ENCODE peak calls at places on chromosomes 6 and 20, in nine cellular contexts. X is neural crest cell; E is GM20000; B is activated CD4-positive, alpha-beta T cell treated with anti-CD3 and anti-CD28 coated beads, Interleukin-2, amount 50 U/mL, for 4 hours; R is HTR-8/SVneo; C is WTC11; U is CD4-positive, alpha-beta T cell; D is T-helper 1 cell; L is A549. S is an unnamed sample.

GRCh38 chr6:30399390-30400058 is 54.6 kb downstream of the RPP21 start:
- DNase-seq in R (no peak), L (no peak), E (no peak), X (no peak), B (no peak), D (no peak), C (no peak), U (no peak), S (no peak)

GRCh38 chr20:58192567-58192966 is 35.9 kb downstream of the ANKRD60 start:
- DNase-seq in D (peak; percentile 25), X (no peak), L (no peak), C (peak; percentile 75), E (peak; percentile 56), B (peak; percentile 13), U (peak; percentile 14), R (peak; percentile 66), S (no peak)

GRCh38 chr6:22079788-22080187 is 217.0 kb downstream of the PRL start:
- DNase-seq in X (no peak), U (no peak), B (no peak), R (no peak), L (no peak), D (no peak), C (no peak), E (no peak), S (no peak)

GRCh38 chr20:43911066-43911465 is 3.6 kb upstream of the TOX2 start:
- DNase-seq in D (no peak), R (peak; percentile 69), X (no peak), E (no peak), B (no peak), C (no peak), L (peak; percentile 37), U (no peak), S (no peak)

GRCh38 chr6:145557474-145557873 is 177.8 kb downstream of the EPM2A start:
- DNase-seq in U (no peak), E (no peak), R (no peak), C (no peak), B (no peak), L (no peak), D (no peak), X (no peak), S (no peak)

GRCh38 chr20:49989234-49990065 is 6.7 kb downstream of the SNAI1 start:
- DNase-seq in R (no peak), C (peak; percentile 33), D (no peak), L (peak; percentile 41), B (no peak), E (no peak), X (peak; percentile 63), U (no peak), S (no peak)

GRCh38 chr6:128241221-128241620 is 279.2 kb downstream of the PTPRK start:
- DNase-seq in L (no peak), D (no peak), U (no peak), E (no peak), X (no peak), C (no peak), R (no peak), B (no peak), S (peak; percentile 11)

GRCh38 chr20:31661625-31662371 is 24.1 kb downstream of the COX4I2 start:
- DNase-seq in U (peak; percentile 78), L (peak; percentile 83), D (peak; percentile 79), B (peak; percentile 75), X (peak; percentile 89), C (peak; percentile 87), R (peak; percentile 91), E (peak; percentile 87), S (peak; percentile 78)

GRCh38 chr6:157556671-157557430 is 175.9 kb downstream of the ZDHHC14 start:
- DNase-seq in L (no peak), U (no peak), C (no peak), X (no peak), D (no peak), B (no peak), R (no peak), E (no peak), S (peak; percentile 33)

GRCh38 chr20:33387177-33387576 is 14.1 kb downstream of the CDK5RAP1 start:
- DNase-seq in B (no peak), X (no peak), L (peak; percentile 85), E (no peak), R (no peak), C (no peak), D (no peak), U (no peak), S (no peak)

GRCh38 chr6:102493485-102493884 is 1100.0 kb downstream of the GRIK2 start:
- DNase-seq in E (no peak), R (no peak), X (no peak), L (no peak), C (no peak), B (no peak), D (no peak), U (no peak), S (no peak)

GRCh38 chr6:108002365-108003221 is 44.6 kb upstream of the SEC63 start:
- DNase-seq in C (no peak), E (no peak), L (peak; percentile 75), R (peak; percentile 22), B (no peak), D (no peak), X (peak; percentile 50), U (no peak), S (no peak)

GRCh38 chr6:1479095-1479494 is 89.7 kb downstream of the FOXF2 start:
- DNase-seq in R (no peak), B (no peak), L (no peak), U (no peak), C (no peak), X (no peak), D (no peak), E (no peak), S (no peak)

GRCh38 chr6:34680802-34681515 is 15.6 kb downstream of the ILRUN start:
- DNase-seq in B (no peak), C (no peak), E (peak; percentile 51), D (no peak), L (peak; percentile 35), U (no peak), R (peak; percentile 50), X (no peak), S (no peak)

GRCh38 chr6:21000391-21000801 is 466.1 kb downstream of the CDKAL1 start:
- DNase-seq in L (no peak), R (no peak), E (no peak), U (no peak), D (no peak), X (no peak), C (no peak), B (no peak), S (no peak)

GRCh38 chr6:164308339-164308738 is 893.8 kb downstream of the QKI start:
- DNase-seq in U (no peak), E (no peak), C (no peak), R (no peak), X (no peak), B (no peak), D (no peak), L (no peak), S (no peak)

GRCh38 chr6:33755070-33755869 is 8.6 kb upstream of the IP6K3 start:
- DNase-seq in R (no peak), L (no peak), D (no peak), E (no peak), X (no peak), C (no peak), B (no peak), U (no peak), S (no peak)

GRCh38 chr6:167841981-167842380 is 15.3 kb downstream of the AFDN start:
- DNase-seq in D (no peak), B (no peak), L (no peak), X (no peak), E (no peak), C (no peak), R (no peak), U (no peak), S (no peak)

GRCh38 chr20:25285856-25286798 is 38.2 kb downstream of the PYGB start:
- DNase-seq in U (no peak), X (no peak), C (peak; percentile 5), R (no peak), D (no peak), E (no peak), L (no peak), B (no peak), S (no peak)

GRCh38 chr6:33297956-33298772 is 578 bp downstream of the RGL2 start:
- DNase-seq in D (peak; percentile 67), C (peak; percentile 78), E (peak; percentile 84), R (no peak), X (no peak), U (no peak), B (peak; percentile 44), L (peak; percentile 81), S (peak; percentile 48)

S was measured in memory B cell.